ENCODE peak calls at places on chromosome 9, in four cellular contexts. One of them, this sample, is unnamed.

GRCh38 chr9:98635374-98635773 is 73.4 kb downstream of the GABBR2 start:
- DNase-seq in Caco-2: no peak
- DNase-seq in BJ: no peak
- DNase-seq in psoas muscle: no peak
- DNase-seq in this sample: no peak

GRCh38 chr9:124008855-124009834 is 2.4 kb upstream of the LHX2 start:
- DNase-seq in Caco-2: no peak
- DNase-seq in BJ: no peak
- DNase-seq in psoas muscle: no peak
- DNase-seq in this sample: no peak

GRCh38 chr9:124079176-124079925 is 67.8 kb downstream of the LHX2 start:
- DNase-seq in Caco-2: no peak
- DNase-seq in BJ: no peak
- DNase-seq in psoas muscle: peak; percentile 71
- DNase-seq in this sample: no peak

GRCh38 chr9:27414215-27414731 is 109.8 kb upstream of the IFNK start:
- DNase-seq in Caco-2: no peak
- DNase-seq in BJ: no peak
- DNase-seq in psoas muscle: peak; percentile 56
- DNase-seq in this sample: no peak

GRCh38 chr9:5549671-5550650 is 39.6 kb downstream of the PDCD1LG2 start:
- DNase-seq in Caco-2: no peak
- DNase-seq in BJ: no peak
- DNase-seq in psoas muscle: no peak
- DNase-seq in this sample: peak; percentile 28

GRCh38 chr9:79686381-79687130 is 114.8 kb downstream of the TLE4 start:
- DNase-seq in Caco-2: no peak
- DNase-seq in BJ: peak; percentile 43
- DNase-seq in psoas muscle: peak; percentile 54
- DNase-seq in this sample: peak; percentile 88

GRCh38 chr9:111961011-111961410 is 64.4 kb downstream of the UGCG start:
- DNase-seq in Caco-2: no peak
- DNase-seq in BJ: no peak
- DNase-seq in psoas muscle: no peak
- DNase-seq in this sample: no peak

GRCh38 chr9:102631559-102631958 is 363.6 kb upstream of the CYLC2 start:
- DNase-seq in Caco-2: no peak
- DNase-seq in BJ: no peak
- DNase-seq in psoas muscle: no peak
- DNase-seq in this sample: no peak

GRCh38 chr9:94612071-94612470 is 18.4 kb upstream of the FBP2 start:
- DNase-seq in Caco-2: no peak
- DNase-seq in BJ: no peak
- DNase-seq in psoas muscle: no peak
- DNase-seq in this sample: no peak

GRCh38 chr9:14222149-14222835 is 91.6 kb downstream of the NFIB start:
- DNase-seq in Caco-2: no peak
- DNase-seq in BJ: no peak
- DNase-seq in psoas muscle: no peak
- DNase-seq in this sample: no peak

GRCh38 chr9:86036555-86036954 is 62.8 kb downstream of the GOLM1 start:
- DNase-seq in Caco-2: no peak
- DNase-seq in BJ: no peak
- DNase-seq in psoas muscle: no peak
- DNase-seq in this sample: no peak

GRCh38 chr9:89969881-89970639 is 365.2 kb downstream of the GADD45G start:
- DNase-seq in Caco-2: no peak
- DNase-seq in BJ: no peak
- DNase-seq in psoas muscle: no peak
- DNase-seq in this sample: no peak

GRCh38 chr9:95738438-95738837 is 137.1 kb upstream of the ERCC6L2 start:
- DNase-seq in Caco-2: no peak
- DNase-seq in BJ: no peak
- DNase-seq in psoas muscle: no peak
- DNase-seq in this sample: no peak

GRCh38 chr9:128005938-128006337 is 25.1 kb upstream of the EEIG1 start:
- DNase-seq in Caco-2: no peak
- DNase-seq in BJ: no peak
- DNase-seq in psoas muscle: peak; percentile 62
- DNase-seq in this sample: no peak

GRCh38 chr9:93041108-93041802 is 17.2 kb upstream of the SUSD3 start:
- DNase-seq in Caco-2: no peak
- DNase-seq in BJ: no peak
- DNase-seq in psoas muscle: no peak
- DNase-seq in this sample: no peak

GRCh38 chr9:76658510-76659231 is 105.6 kb upstream of the PCA3 start:
- DNase-seq in Caco-2: no peak
- DNase-seq in BJ: no peak
- DNase-seq in psoas muscle: no peak
- DNase-seq in this sample: peak; percentile 52

GRCh38 chr9:105148328-105149006 is 96.0 kb upstream of the SLC44A1 start:
- DNase-seq in Caco-2: no peak
- DNase-seq in BJ: no peak
- DNase-seq in psoas muscle: no peak
- DNase-seq in this sample: no peak

GRCh38 chr9:138100711-138101349 is 223.2 kb downstream of the CACNA1B start:
- DNase-seq in Caco-2: no peak
- DNase-seq in BJ: no peak
- DNase-seq in psoas muscle: no peak
- DNase-seq in this sample: no peak

GRCh38 chr9:131140550-131140949 is 15.2 kb downstream of the NUP214 start:
- DNase-seq in Caco-2: no peak
- DNase-seq in BJ: no peak
- DNase-seq in psoas muscle: no peak
- DNase-seq in this sample: no peak

GRCh38 chr9:14348241-14349140 is 34.5 kb upstream of the NFIB start:
- DNase-seq in Caco-2: no peak
- DNase-seq in BJ: no peak
- DNase-seq in psoas muscle: peak; percentile 62
- DNase-seq in this sample: no peak

GRCh38 chr9:112783551-112783954 is 33.0 kb downstream of the SNX30 start:
- DNase-seq in Caco-2: peak; percentile 62
- DNase-seq in BJ: no peak
- DNase-seq in psoas muscle: no peak
- DNase-seq in this sample: no peak

GRCh38 chr9:36969216-36969771 is 64.8 kb downstream of the PAX5 start:
- DNase-seq in Caco-2: no peak
- DNase-seq in BJ: no peak
- DNase-seq in psoas muscle: no peak
- DNase-seq in this sample: no peak
- TF ChIP-seq CTCF in Caco-2: no peak
- TF ChIP-seq CTCF in BJ: no peak
- TF ChIP-seq CTCF in psoas muscle: no peak
- TF ChIP-seq CTCF in this sample: no peak

GRCh38 chr9:35611230-35611797 is 6.3 kb downstream of the TESK1 start:
- DNase-seq in Caco-2: no peak
- DNase-seq in BJ: no peak
- DNase-seq in psoas muscle: peak; percentile 64
- DNase-seq in this sample: no peak
- TF ChIP-seq CTCF in Caco-2: peak; percentile 49
- TF ChIP-seq CTCF in BJ: peak; percentile 82
- TF ChIP-seq CTCF in psoas muscle: peak; percentile 58
- TF ChIP-seq CTCF in this sample: peak; percentile 76

GRCh38 chr9:3045153-3045552 is 201.3 kb upstream of the PUM3 start:
- DNase-seq in Caco-2: no peak
- DNase-seq in BJ: no peak
- DNase-seq in psoas muscle: no peak
- DNase-seq in this sample: no peak
- TF ChIP-seq CTCF in Caco-2: no peak
- TF ChIP-seq CTCF in BJ: no peak
- TF ChIP-seq CTCF in psoas muscle: no peak
- TF ChIP-seq CTCF in this sample: no peak

DNA sequence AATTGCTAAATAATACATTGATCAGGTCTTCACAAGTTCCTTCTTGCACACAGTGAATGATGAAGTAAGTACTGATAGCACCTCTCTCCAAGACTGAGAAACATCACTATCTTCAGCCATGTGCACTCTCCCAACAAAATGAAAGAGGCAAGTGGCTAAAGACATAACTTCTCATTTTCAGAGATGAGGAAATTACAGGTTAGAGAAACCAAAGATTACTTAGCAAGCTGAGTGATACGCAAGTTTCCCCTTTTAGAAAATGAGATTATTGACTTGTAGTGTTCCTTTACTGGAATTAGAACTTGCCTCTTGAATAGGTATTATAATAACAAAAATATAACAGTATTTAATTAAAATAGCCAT is 21.6 kb downstream of the CEMIP2 start:
- DNase-seq in Caco-2: no peak
- DNase-seq in BJ: no peak
- DNase-seq in psoas muscle: no peak
- DNase-seq in this sample: no peak
- TF ChIP-seq CTCF in Caco-2: no peak
- TF ChIP-seq CTCF in BJ: no peak
- TF ChIP-seq CTCF in psoas muscle: no peak
- TF ChIP-seq CTCF in this sample: no peak

GRCh38 chr9:84811726-84812074 is 142.2 kb downstream of the NTRK2 start:
- DNase-seq in Caco-2: no peak
- DNase-seq in BJ: no peak
- DNase-seq in psoas muscle: no peak
- DNase-seq in this sample: no peak
- TF ChIP-seq CTCF in Caco-2: no peak
- TF ChIP-seq CTCF in BJ: no peak
- TF ChIP-seq CTCF in psoas muscle: no peak
- TF ChIP-seq CTCF in this sample: no peak

DNA sequence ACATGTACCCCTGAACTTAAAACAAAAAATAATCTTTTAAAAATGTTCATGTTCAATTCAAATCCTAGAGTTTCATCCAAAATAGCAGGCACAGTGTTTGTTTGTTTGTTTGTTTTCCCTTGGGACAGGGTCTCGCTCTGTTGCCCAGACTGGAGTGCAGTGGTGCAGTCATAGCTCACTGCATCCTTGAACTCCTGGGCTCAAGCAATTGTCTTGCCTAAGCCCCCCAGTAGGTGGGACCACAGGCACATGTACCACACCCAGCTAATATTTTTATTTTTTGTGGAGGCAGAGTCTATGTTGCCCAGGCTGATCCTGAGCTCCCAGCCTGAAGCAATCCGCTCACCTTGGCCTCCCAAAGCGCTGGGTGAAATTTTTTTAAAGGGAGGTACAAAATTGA is 5.0 kb upstream of the POLR1E start:
- DNase-seq in Caco-2: no peak
- DNase-seq in BJ: no peak
- DNase-seq in psoas muscle: no peak
- DNase-seq in this sample: no peak
- TF ChIP-seq CTCF in Caco-2: no peak
- TF ChIP-seq CTCF in BJ: no peak
- TF ChIP-seq CTCF in psoas muscle: no peak
- TF ChIP-seq CTCF in this sample: no peak

GRCh38 chr9:31683126-31683525 is 701.3 kb upstream of the ACO1 start:
- DNase-seq in Caco-2: no peak
- DNase-seq in BJ: no peak
- DNase-seq in psoas muscle: no peak
- DNase-seq in this sample: no peak
- TF ChIP-seq CTCF in Caco-2: no peak
- TF ChIP-seq CTCF in BJ: no peak
- TF ChIP-seq CTCF in psoas muscle: no peak
- TF ChIP-seq CTCF in this sample: no peak

DNA sequence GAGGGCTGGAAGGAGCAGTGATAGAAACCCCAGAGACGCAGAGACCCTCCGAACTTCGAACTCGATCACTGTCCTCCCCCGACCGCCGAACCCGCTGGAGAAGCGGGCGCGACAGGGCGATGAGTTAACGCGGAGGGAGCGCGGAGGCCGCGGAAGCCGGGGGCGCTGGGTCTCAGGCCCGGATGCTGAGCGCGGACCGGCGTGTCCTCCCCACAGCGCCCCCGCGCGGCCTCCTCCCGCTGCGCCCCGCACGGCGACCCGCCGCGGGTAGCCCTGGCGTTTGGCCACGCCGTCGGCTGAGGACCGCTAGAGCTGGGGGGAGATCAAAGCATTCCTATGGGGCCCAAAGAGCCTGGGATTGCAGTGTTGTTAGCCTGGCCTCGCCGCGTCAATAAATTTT is 7.7 kb upstream of the DMRT2 start:
- DNase-seq in Caco-2: no peak
- DNase-seq in BJ: no peak
- DNase-seq in psoas muscle: peak; percentile 71
- DNase-seq in this sample: no peak
- TF ChIP-seq CTCF in Caco-2: no peak
- TF ChIP-seq CTCF in BJ: no peak
- TF ChIP-seq CTCF in psoas muscle: peak; percentile 31
- TF ChIP-seq CTCF in this sample: no peak

GRCh38 chr9:75432386-75432785 is 344.1 kb downstream of the OSTF1 start:
- DNase-seq in Caco-2: no peak
- DNase-seq in BJ: no peak
- DNase-seq in psoas muscle: no peak
- DNase-seq in this sample: no peak
- TF ChIP-seq CTCF in Caco-2: no peak
- TF ChIP-seq CTCF in BJ: no peak
- TF ChIP-seq CTCF in psoas muscle: no peak
- TF ChIP-seq CTCF in this sample: no peak

GRCh38 chr9:135976944-135977343 is 15.8 kb upstream of the UBAC1 start:
- DNase-seq in Caco-2: no peak
- DNase-seq in BJ: no peak
- DNase-seq in psoas muscle: no peak
- DNase-seq in this sample: no peak

GRCh38 chr9:135974220-135974573 is 13.0 kb upstream of the UBAC1 start:
- DNase-seq in Caco-2: no peak
- DNase-seq in BJ: no peak
- DNase-seq in psoas muscle: no peak
- DNase-seq in this sample: no peak

GRCh38 chr9:135973276-135974219 is 12.4 kb upstream of the UBAC1 start:
- DNase-seq in Caco-2: no peak
- DNase-seq in BJ: no peak
- DNase-seq in psoas muscle: no peak
- DNase-seq in this sample: no peak

GRCh38 chr9:135976531-135976930 is 15.4 kb upstream of the UBAC1 start:
- DNase-seq in Caco-2: no peak
- DNase-seq in BJ: no peak
- DNase-seq in psoas muscle: no peak
- DNase-seq in this sample: no peak

GRCh38 chr9:135975834-135976233 is 14.7 kb upstream of the UBAC1 start:
- DNase-seq in Caco-2: peak; percentile 28
- DNase-seq in BJ: no peak
- DNase-seq in psoas muscle: no peak
- DNase-seq in this sample: no peak
- TF ChIP-seq CTCF in Caco-2: no peak
- TF ChIP-seq CTCF in BJ: no peak
- TF ChIP-seq CTCF in psoas muscle: no peak
- TF ChIP-seq CTCF in this sample: no peak

This sample was measured in AG09309.